ENCODE peak calls at places on chromosomes 6 and 20, in ten cellular contexts. One of them, this sample, is unnamed.

GRCh38 chr6:143283887-143284640 is 166.4 kb downstream of the ADAT2 start:
- DNase-seq in left ventricle myocardium superior: no peak
- DNase-seq in AG09309: peak; percentile 34
- DNase-seq in stimulated activated naive CD8-positive, alpha-beta T cell treated with anti-CD3 and anti-CD28 coated beads, Interleukin-15, Interleukin-2, amounts not matched to agents 100 U/mL and 50 U/mL, for 24 hours: no peak
- DNase-seq in posterior cingulate gyrus: no peak
- DNase-seq in GM23338: no peak
- DNase-seq in endothelial cell: no peak
- DNase-seq in foreskin melanocyte: no peak
- DNase-seq in stimulated activated CD4-positive, alpha-beta T cell treated with anti-CD3 and anti-CD28 coated beads, Interleukin-4, amount 100 ng/mL, for 4 hours: no peak
- DNase-seq in activated T-cell treated with anti-CD3 and anti-CD28 coated beads, Interleukin-2, amount 50 U/mL, for 24 hours: no peak
- DNase-seq in this sample: no peak

GRCh38 chr20:2132461-2132901 is 30.9 kb downstream of the STK35 start:
- DNase-seq in posterior cingulate gyrus: no peak
- DNase-seq in stimulated activated CD4-positive, alpha-beta T cell treated with anti-CD3 and anti-CD28 coated beads, Interleukin-4, amount 100 ng/mL, for 4 hours: no peak
- DNase-seq in AG09309: no peak
- DNase-seq in activated T-cell treated with anti-CD3 and anti-CD28 coated beads, Interleukin-2, amount 50 U/mL, for 24 hours: no peak
- DNase-seq in left ventricle myocardium superior: no peak
- DNase-seq in endothelial cell: no peak
- DNase-seq in GM23338: no peak
- DNase-seq in foreskin melanocyte: no peak
- DNase-seq in stimulated activated naive CD8-positive, alpha-beta T cell treated with anti-CD3 and anti-CD28 coated beads, Interleukin-15, Interleukin-2, amounts not matched to agents 100 U/mL and 50 U/mL, for 24 hours: no peak
- DNase-seq in this sample: no peak

GRCh38 chr20:44733341-44734069 is 12.2 kb upstream of the KCNK15 start:
- DNase-seq in left ventricle myocardium superior: peak; percentile 80
- DNase-seq in endothelial cell: peak; percentile 74
- DNase-seq in stimulated activated naive CD8-positive, alpha-beta T cell treated with anti-CD3 and anti-CD28 coated beads, Interleukin-15, Interleukin-2, amounts not matched to agents 100 U/mL and 50 U/mL, for 24 hours: peak; percentile 70
- DNase-seq in AG09309: no peak
- DNase-seq in GM23338: peak; percentile 88
- DNase-seq in activated T-cell treated with anti-CD3 and anti-CD28 coated beads, Interleukin-2, amount 50 U/mL, for 24 hours: peak; percentile 67
- DNase-seq in foreskin melanocyte: no peak
- DNase-seq in stimulated activated CD4-positive, alpha-beta T cell treated with anti-CD3 and anti-CD28 coated beads, Interleukin-4, amount 100 ng/mL, for 4 hours: peak; percentile 44
- DNase-seq in posterior cingulate gyrus: peak; percentile 58
- DNase-seq in this sample: peak; percentile 75

GRCh38 chr6:111663232-111663631 is 57.6 kb upstream of the TRAF3IP2 start:
- DNase-seq in foreskin melanocyte: no peak
- DNase-seq in GM23338: peak; percentile 41
- DNase-seq in posterior cingulate gyrus: no peak
- DNase-seq in stimulated activated CD4-positive, alpha-beta T cell treated with anti-CD3 and anti-CD28 coated beads, Interleukin-4, amount 100 ng/mL, for 4 hours: no peak
- DNase-seq in endothelial cell: peak; percentile 18
- DNase-seq in left ventricle myocardium superior: peak; percentile 75
- DNase-seq in activated T-cell treated with anti-CD3 and anti-CD28 coated beads, Interleukin-2, amount 50 U/mL, for 24 hours: no peak
- DNase-seq in stimulated activated naive CD8-positive, alpha-beta T cell treated with anti-CD3 and anti-CD28 coated beads, Interleukin-15, Interleukin-2, amounts not matched to agents 100 U/mL and 50 U/mL, for 24 hours: no peak
- DNase-seq in AG09309: no peak
- DNase-seq in this sample: no peak

GRCh38 chr6:103672169-103672568 is 1187.5 kb downstream of the HACE1 start:
- DNase-seq in stimulated activated CD4-positive, alpha-beta T cell treated with anti-CD3 and anti-CD28 coated beads, Interleukin-4, amount 100 ng/mL, for 4 hours: no peak
- DNase-seq in activated T-cell treated with anti-CD3 and anti-CD28 coated beads, Interleukin-2, amount 50 U/mL, for 24 hours: no peak
- DNase-seq in AG09309: no peak
- DNase-seq in foreskin melanocyte: no peak
- DNase-seq in left ventricle myocardium superior: no peak
- DNase-seq in GM23338: peak; percentile 46
- DNase-seq in endothelial cell: no peak
- DNase-seq in posterior cingulate gyrus: no peak
- DNase-seq in stimulated activated naive CD8-positive, alpha-beta T cell treated with anti-CD3 and anti-CD28 coated beads, Interleukin-15, Interleukin-2, amounts not matched to agents 100 U/mL and 50 U/mL, for 24 hours: no peak
- DNase-seq in this sample: no peak

GRCh38 chr6:6386010-6386409 is 65.5 kb upstream of the F13A1 start:
- DNase-seq in stimulated activated CD4-positive, alpha-beta T cell treated with anti-CD3 and anti-CD28 coated beads, Interleukin-4, amount 100 ng/mL, for 4 hours: no peak
- DNase-seq in posterior cingulate gyrus: no peak
- DNase-seq in AG09309: no peak
- DNase-seq in stimulated activated naive CD8-positive, alpha-beta T cell treated with anti-CD3 and anti-CD28 coated beads, Interleukin-15, Interleukin-2, amounts not matched to agents 100 U/mL and 50 U/mL, for 24 hours: no peak
- DNase-seq in GM23338: peak; percentile 12
- DNase-seq in foreskin melanocyte: no peak
- DNase-seq in endothelial cell: peak; percentile 5
- DNase-seq in activated T-cell treated with anti-CD3 and anti-CD28 coated beads, Interleukin-2, amount 50 U/mL, for 24 hours: no peak
- DNase-seq in left ventricle myocardium superior: no peak
- DNase-seq in this sample: no peak

GRCh38 chr6:48397887-48398286 is 286.9 kb upstream of the PTCHD4 start:
- DNase-seq in posterior cingulate gyrus: no peak
- DNase-seq in activated T-cell treated with anti-CD3 and anti-CD28 coated beads, Interleukin-2, amount 50 U/mL, for 24 hours: no peak
- DNase-seq in stimulated activated CD4-positive, alpha-beta T cell treated with anti-CD3 and anti-CD28 coated beads, Interleukin-4, amount 100 ng/mL, for 4 hours: no peak
- DNase-seq in AG09309: no peak
- DNase-seq in stimulated activated naive CD8-positive, alpha-beta T cell treated with anti-CD3 and anti-CD28 coated beads, Interleukin-15, Interleukin-2, amounts not matched to agents 100 U/mL and 50 U/mL, for 24 hours: no peak
- DNase-seq in left ventricle myocardium superior: no peak
- DNase-seq in GM23338: no peak
- DNase-seq in endothelial cell: no peak
- DNase-seq in foreskin melanocyte: no peak
- DNase-seq in this sample: no peak

GRCh38 chr6:109453594-109454482 is 1.7 kb downstream of the MICAL1 start:
- DNase-seq in foreskin melanocyte: no peak
- DNase-seq in posterior cingulate gyrus: no peak
- DNase-seq in GM23338: no peak
- DNase-seq in activated T-cell treated with anti-CD3 and anti-CD28 coated beads, Interleukin-2, amount 50 U/mL, for 24 hours: peak; percentile 38
- DNase-seq in endothelial cell: no peak
- DNase-seq in stimulated activated naive CD8-positive, alpha-beta T cell treated with anti-CD3 and anti-CD28 coated beads, Interleukin-15, Interleukin-2, amounts not matched to agents 100 U/mL and 50 U/mL, for 24 hours: no peak
- DNase-seq in left ventricle myocardium superior: peak; percentile 58
- DNase-seq in AG09309: no peak
- DNase-seq in stimulated activated CD4-positive, alpha-beta T cell treated with anti-CD3 and anti-CD28 coated beads, Interleukin-4, amount 100 ng/mL, for 4 hours: no peak
- DNase-seq in this sample: no peak

GRCh38 chr6:84417261-84417660 is 189.8 kb upstream of the CEP162 start:
- DNase-seq in stimulated activated naive CD8-positive, alpha-beta T cell treated with anti-CD3 and anti-CD28 coated beads, Interleukin-15, Interleukin-2, amounts not matched to agents 100 U/mL and 50 U/mL, for 24 hours: no peak
- DNase-seq in foreskin melanocyte: no peak
- DNase-seq in activated T-cell treated with anti-CD3 and anti-CD28 coated beads, Interleukin-2, amount 50 U/mL, for 24 hours: no peak
- DNase-seq in posterior cingulate gyrus: no peak
- DNase-seq in GM23338: no peak
- DNase-seq in AG09309: peak; percentile 63
- DNase-seq in endothelial cell: no peak
- DNase-seq in left ventricle myocardium superior: no peak
- DNase-seq in stimulated activated CD4-positive, alpha-beta T cell treated with anti-CD3 and anti-CD28 coated beads, Interleukin-4, amount 100 ng/mL, for 4 hours: no peak
- DNase-seq in this sample: no peak

GRCh38 chr6:32558426-32559057 is 28.5 kb upstream of the HLA-DRB5 start:
- DNase-seq in activated T-cell treated with anti-CD3 and anti-CD28 coated beads, Interleukin-2, amount 50 U/mL, for 24 hours: no peak
- DNase-seq in left ventricle myocardium superior: no peak
- DNase-seq in AG09309: no peak
- DNase-seq in endothelial cell: no peak
- DNase-seq in posterior cingulate gyrus: no peak
- DNase-seq in GM23338: peak; percentile 37
- DNase-seq in stimulated activated naive CD8-positive, alpha-beta T cell treated with anti-CD3 and anti-CD28 coated beads, Interleukin-15, Interleukin-2, amounts not matched to agents 100 U/mL and 50 U/mL, for 24 hours: no peak
- DNase-seq in stimulated activated CD4-positive, alpha-beta T cell treated with anti-CD3 and anti-CD28 coated beads, Interleukin-4, amount 100 ng/mL, for 4 hours: no peak
- DNase-seq in foreskin melanocyte: no peak
- DNase-seq in this sample: no peak

GRCh38 chr20:36482044-36482473 is 59.3 kb upstream of the MYL9 start:
- DNase-seq in left ventricle myocardium superior: peak; percentile 74
- DNase-seq in GM23338: no peak
- DNase-seq in endothelial cell: no peak
- DNase-seq in AG09309: no peak
- DNase-seq in stimulated activated naive CD8-positive, alpha-beta T cell treated with anti-CD3 and anti-CD28 coated beads, Interleukin-15, Interleukin-2, amounts not matched to agents 100 U/mL and 50 U/mL, for 24 hours: no peak
- DNase-seq in posterior cingulate gyrus: peak; percentile 39
- DNase-seq in activated T-cell treated with anti-CD3 and anti-CD28 coated beads, Interleukin-2, amount 50 U/mL, for 24 hours: no peak
- DNase-seq in foreskin melanocyte: no peak
- DNase-seq in stimulated activated CD4-positive, alpha-beta T cell treated with anti-CD3 and anti-CD28 coated beads, Interleukin-4, amount 100 ng/mL, for 4 hours: no peak
- DNase-seq in this sample: no peak

GRCh38 chr6:139474145-139475108 is 100.0 kb upstream of the CITED2 start:
- DNase-seq in activated T-cell treated with anti-CD3 and anti-CD28 coated beads, Interleukin-2, amount 50 U/mL, for 24 hours: no peak
- DNase-seq in posterior cingulate gyrus: no peak
- DNase-seq in endothelial cell: no peak
- DNase-seq in stimulated activated CD4-positive, alpha-beta T cell treated with anti-CD3 and anti-CD28 coated beads, Interleukin-4, amount 100 ng/mL, for 4 hours: no peak
- DNase-seq in stimulated activated naive CD8-positive, alpha-beta T cell treated with anti-CD3 and anti-CD28 coated beads, Interleukin-15, Interleukin-2, amounts not matched to agents 100 U/mL and 50 U/mL, for 24 hours: no peak
- DNase-seq in AG09309: no peak
- DNase-seq in foreskin melanocyte: peak; percentile 26
- DNase-seq in GM23338: peak; percentile 54
- DNase-seq in left ventricle myocardium superior: no peak
- DNase-seq in this sample: no peak

GRCh38 chr6:87155920-87156600 is 695 bp downstream of the ZNF292 start:
- DNase-seq in activated T-cell treated with anti-CD3 and anti-CD28 coated beads, Interleukin-2, amount 50 U/mL, for 24 hours: peak; percentile 70
- DNase-seq in AG09309: no peak
- DNase-seq in stimulated activated naive CD8-positive, alpha-beta T cell treated with anti-CD3 and anti-CD28 coated beads, Interleukin-15, Interleukin-2, amounts not matched to agents 100 U/mL and 50 U/mL, for 24 hours: peak; percentile 60
- DNase-seq in stimulated activated CD4-positive, alpha-beta T cell treated with anti-CD3 and anti-CD28 coated beads, Interleukin-4, amount 100 ng/mL, for 4 hours: peak; percentile 40
- DNase-seq in GM23338: peak; percentile 85
- DNase-seq in foreskin melanocyte: peak; percentile 44
- DNase-seq in endothelial cell: peak; percentile 63
- DNase-seq in left ventricle myocardium superior: peak; percentile 58
- DNase-seq in posterior cingulate gyrus: peak; percentile 32
- DNase-seq in this sample: peak; percentile 82

GRCh38 chr20:64099086-64099786 is 8.1 kb downstream of the NPBWR2 start:
- DNase-seq in posterior cingulate gyrus: no peak
- DNase-seq in foreskin melanocyte: no peak
- DNase-seq in left ventricle myocardium superior: peak; percentile 16
- DNase-seq in endothelial cell: no peak
- DNase-seq in stimulated activated CD4-positive, alpha-beta T cell treated with anti-CD3 and anti-CD28 coated beads, Interleukin-4, amount 100 ng/mL, for 4 hours: no peak
- DNase-seq in GM23338: no peak
- DNase-seq in activated T-cell treated with anti-CD3 and anti-CD28 coated beads, Interleukin-2, amount 50 U/mL, for 24 hours: no peak
- DNase-seq in AG09309: no peak
- DNase-seq in stimulated activated naive CD8-positive, alpha-beta T cell treated with anti-CD3 and anti-CD28 coated beads, Interleukin-15, Interleukin-2, amounts not matched to agents 100 U/mL and 50 U/mL, for 24 hours: no peak
- DNase-seq in this sample: no peak

GRCh38 chr20:13059398-13060136 is 50.8 kb downstream of the SPTLC3 start:
- DNase-seq in left ventricle myocardium superior: no peak
- DNase-seq in GM23338: peak; percentile 64
- DNase-seq in posterior cingulate gyrus: no peak
- DNase-seq in endothelial cell: no peak
- DNase-seq in activated T-cell treated with anti-CD3 and anti-CD28 coated beads, Interleukin-2, amount 50 U/mL, for 24 hours: no peak
- DNase-seq in stimulated activated naive CD8-positive, alpha-beta T cell treated with anti-CD3 and anti-CD28 coated beads, Interleukin-15, Interleukin-2, amounts not matched to agents 100 U/mL and 50 U/mL, for 24 hours: no peak
- DNase-seq in AG09309: no peak
- DNase-seq in foreskin melanocyte: no peak
- DNase-seq in stimulated activated CD4-positive, alpha-beta T cell treated with anti-CD3 and anti-CD28 coated beads, Interleukin-4, amount 100 ng/mL, for 4 hours: no peak
- DNase-seq in this sample: no peak

GRCh38 chr6:29938746-29939508 is 3.4 kb upstream of the HLA-A start:
- DNase-seq in AG09309: no peak
- DNase-seq in GM23338: peak; percentile 43
- DNase-seq in stimulated activated CD4-positive, alpha-beta T cell treated with anti-CD3 and anti-CD28 coated beads, Interleukin-4, amount 100 ng/mL, for 4 hours: no peak
- DNase-seq in left ventricle myocardium superior: no peak
- DNase-seq in posterior cingulate gyrus: no peak
- DNase-seq in foreskin melanocyte: peak; percentile 24
- DNase-seq in activated T-cell treated with anti-CD3 and anti-CD28 coated beads, Interleukin-2, amount 50 U/mL, for 24 hours: no peak
- DNase-seq in endothelial cell: peak; percentile 26
- DNase-seq in stimulated activated naive CD8-positive, alpha-beta T cell treated with anti-CD3 and anti-CD28 coated beads, Interleukin-15, Interleukin-2, amounts not matched to agents 100 U/mL and 50 U/mL, for 24 hours: no peak
- DNase-seq in this sample: no peak

GRCh38 chr6:39189915-39190544 is 39.2 kb downstream of the KCNK5 start:
- DNase-seq in GM23338: peak; percentile 88
- DNase-seq in stimulated activated CD4-positive, alpha-beta T cell treated with anti-CD3 and anti-CD28 coated beads, Interleukin-4, amount 100 ng/mL, for 4 hours: no peak
- DNase-seq in posterior cingulate gyrus: no peak
- DNase-seq in endothelial cell: peak; percentile 71
- DNase-seq in left ventricle myocardium superior: no peak
- DNase-seq in foreskin melanocyte: no peak
- DNase-seq in activated T-cell treated with anti-CD3 and anti-CD28 coated beads, Interleukin-2, amount 50 U/mL, for 24 hours: no peak
- DNase-seq in AG09309: no peak
- DNase-seq in stimulated activated naive CD8-positive, alpha-beta T cell treated with anti-CD3 and anti-CD28 coated beads, Interleukin-15, Interleukin-2, amounts not matched to agents 100 U/mL and 50 U/mL, for 24 hours: peak; percentile 32
- DNase-seq in this sample: no peak

GRCh38 chr20:11453430-11453829 is 464.3 kb upstream of the BTBD3 start:
- DNase-seq in activated T-cell treated with anti-CD3 and anti-CD28 coated beads, Interleukin-2, amount 50 U/mL, for 24 hours: no peak
- DNase-seq in foreskin melanocyte: no peak
- DNase-seq in left ventricle myocardium superior: no peak
- DNase-seq in stimulated activated CD4-positive, alpha-beta T cell treated with anti-CD3 and anti-CD28 coated beads, Interleukin-4, amount 100 ng/mL, for 4 hours: no peak
- DNase-seq in GM23338: no peak
- DNase-seq in endothelial cell: no peak
- DNase-seq in AG09309: no peak
- DNase-seq in posterior cingulate gyrus: no peak
- DNase-seq in stimulated activated naive CD8-positive, alpha-beta T cell treated with anti-CD3 and anti-CD28 coated beads, Interleukin-15, Interleukin-2, amounts not matched to agents 100 U/mL and 50 U/mL, for 24 hours: no peak
- DNase-seq in this sample: no peak

GRCh38 chr6:85458782-85459181 is 8.9 kb downstream of the NT5E start:
- DNase-seq in left ventricle myocardium superior: no peak
- DNase-seq in stimulated activated naive CD8-positive, alpha-beta T cell treated with anti-CD3 and anti-CD28 coated beads, Interleukin-15, Interleukin-2, amounts not matched to agents 100 U/mL and 50 U/mL, for 24 hours: no peak
- DNase-seq in GM23338: peak; percentile 41
- DNase-seq in AG09309: no peak
- DNase-seq in endothelial cell: no peak
- DNase-seq in stimulated activated CD4-positive, alpha-beta T cell treated with anti-CD3 and anti-CD28 coated beads, Interleukin-4, amount 100 ng/mL, for 4 hours: no peak
- DNase-seq in posterior cingulate gyrus: no peak
- DNase-seq in foreskin melanocyte: no peak
- DNase-seq in activated T-cell treated with anti-CD3 and anti-CD28 coated beads, Interleukin-2, amount 50 U/mL, for 24 hours: no peak
- DNase-seq in this sample: no peak

GRCh38 chr6:20092071-20092566 is 120.2 kb downstream of the MBOAT1 start:
- DNase-seq in foreskin melanocyte: peak; percentile 61
- DNase-seq in posterior cingulate gyrus: no peak
- DNase-seq in stimulated activated naive CD8-positive, alpha-beta T cell treated with anti-CD3 and anti-CD28 coated beads, Interleukin-15, Interleukin-2, amounts not matched to agents 100 U/mL and 50 U/mL, for 24 hours: no peak
- DNase-seq in left ventricle myocardium superior: no peak
- DNase-seq in endothelial cell: peak; percentile 24
- DNase-seq in stimulated activated CD4-positive, alpha-beta T cell treated with anti-CD3 and anti-CD28 coated beads, Interleukin-4, amount 100 ng/mL, for 4 hours: no peak
- DNase-seq in activated T-cell treated with anti-CD3 and anti-CD28 coated beads, Interleukin-2, amount 50 U/mL, for 24 hours: no peak
- DNase-seq in AG09309: peak; percentile 25
- DNase-seq in GM23338: peak; percentile 80
- DNase-seq in this sample: no peak

GRCh38 chr20:13312300-13312699 is 91.2 kb downstream of the ISM1 start:
- DNase-seq in stimulated activated CD4-positive, alpha-beta T cell treated with anti-CD3 and anti-CD28 coated beads, Interleukin-4, amount 100 ng/mL, for 4 hours: no peak
- DNase-seq in activated T-cell treated with anti-CD3 and anti-CD28 coated beads, Interleukin-2, amount 50 U/mL, for 24 hours: no peak
- DNase-seq in stimulated activated naive CD8-positive, alpha-beta T cell treated with anti-CD3 and anti-CD28 coated beads, Interleukin-15, Interleukin-2, amounts not matched to agents 100 U/mL and 50 U/mL, for 24 hours: peak; percentile 34
- DNase-seq in posterior cingulate gyrus: no peak
- DNase-seq in GM23338: no peak
- DNase-seq in AG09309: no peak
- DNase-seq in endothelial cell: no peak
- DNase-seq in left ventricle myocardium superior: no peak
- DNase-seq in foreskin melanocyte: no peak
- DNase-seq in this sample: no peak

GRCh38 chr6:107116328-107116892 is 1.1 kb upstream of the BEND3 start:
- DNase-seq in AG09309: no peak
- DNase-seq in endothelial cell: peak; percentile 19
- DNase-seq in GM23338: peak; percentile 96
- DNase-seq in foreskin melanocyte: no peak
- DNase-seq in stimulated activated CD4-positive, alpha-beta T cell treated with anti-CD3 and anti-CD28 coated beads, Interleukin-4, amount 100 ng/mL, for 4 hours: peak; percentile 9
- DNase-seq in left ventricle myocardium superior: peak; percentile 40
- DNase-seq in activated T-cell treated with anti-CD3 and anti-CD28 coated beads, Interleukin-2, amount 50 U/mL, for 24 hours: peak; percentile 41
- DNase-seq in stimulated activated naive CD8-positive, alpha-beta T cell treated with anti-CD3 and anti-CD28 coated beads, Interleukin-15, Interleukin-2, amounts not matched to agents 100 U/mL and 50 U/mL, for 24 hours: peak; percentile 23
- DNase-seq in posterior cingulate gyrus: no peak
- DNase-seq in this sample: no peak

GRCh38 chr20:32787168-32787567 is 25.0 kb downstream of the DNMT3B start:
- DNase-seq in posterior cingulate gyrus: no peak
- DNase-seq in stimulated activated CD4-positive, alpha-beta T cell treated with anti-CD3 and anti-CD28 coated beads, Interleukin-4, amount 100 ng/mL, for 4 hours: no peak
- DNase-seq in endothelial cell: no peak
- DNase-seq in activated T-cell treated with anti-CD3 and anti-CD28 coated beads, Interleukin-2, amount 50 U/mL, for 24 hours: no peak
- DNase-seq in foreskin melanocyte: no peak
- DNase-seq in GM23338: no peak
- DNase-seq in AG09309: no peak
- DNase-seq in stimulated activated naive CD8-positive, alpha-beta T cell treated with anti-CD3 and anti-CD28 coated beads, Interleukin-15, Interleukin-2, amounts not matched to agents 100 U/mL and 50 U/mL, for 24 hours: no peak
- DNase-seq in left ventricle myocardium superior: no peak
- DNase-seq in this sample: no peak

GRCh38 chr6:22194188-22194921 is 102.5 kb downstream of the PRL start:
- DNase-seq in left ventricle myocardium superior: no peak
- DNase-seq in stimulated activated CD4-positive, alpha-beta T cell treated with anti-CD3 and anti-CD28 coated beads, Interleukin-4, amount 100 ng/mL, for 4 hours: no peak
- DNase-seq in posterior cingulate gyrus: no peak
- DNase-seq in activated T-cell treated with anti-CD3 and anti-CD28 coated beads, Interleukin-2, amount 50 U/mL, for 24 hours: no peak
- DNase-seq in stimulated activated naive CD8-positive, alpha-beta T cell treated with anti-CD3 and anti-CD28 coated beads, Interleukin-15, Interleukin-2, amounts not matched to agents 100 U/mL and 50 U/mL, for 24 hours: no peak
- DNase-seq in AG09309: no peak
- DNase-seq in foreskin melanocyte: no peak
- DNase-seq in endothelial cell: no peak
- DNase-seq in GM23338: no peak
- DNase-seq in this sample: no peak

GRCh38 chr6:30646450-30647038 is 389 bp upstream of the C6orf136 start:
- DNase-seq in GM23338: peak; percentile 93
- DNase-seq in stimulated activated naive CD8-positive, alpha-beta T cell treated with anti-CD3 and anti-CD28 coated beads, Interleukin-15, Interleukin-2, amounts not matched to agents 100 U/mL and 50 U/mL, for 24 hours: peak; percentile 94
- DNase-seq in endothelial cell: peak; percentile 17
- DNase-seq in foreskin melanocyte: no peak
- DNase-seq in posterior cingulate gyrus: peak; percentile 89
- DNase-seq in AG09309: peak; percentile 54
- DNase-seq in stimulated activated CD4-positive, alpha-beta T cell treated with anti-CD3 and anti-CD28 coated beads, Interleukin-4, amount 100 ng/mL, for 4 hours: peak; percentile 95
- DNase-seq in activated T-cell treated with anti-CD3 and anti-CD28 coated beads, Interleukin-2, amount 50 U/mL, for 24 hours: no peak
- DNase-seq in left ventricle myocardium superior: peak; percentile 97
- DNase-seq in this sample: peak; percentile 92

GRCh38 chr6:101001012-101001411 is 119.9 kb upstream of the ASCC3 start:
- DNase-seq in activated T-cell treated with anti-CD3 and anti-CD28 coated beads, Interleukin-2, amount 50 U/mL, for 24 hours: no peak
- DNase-seq in left ventricle myocardium superior: no peak
- DNase-seq in AG09309: no peak
- DNase-seq in stimulated activated CD4-positive, alpha-beta T cell treated with anti-CD3 and anti-CD28 coated beads, Interleukin-4, amount 100 ng/mL, for 4 hours: no peak
- DNase-seq in GM23338: no peak
- DNase-seq in endothelial cell: no peak
- DNase-seq in foreskin melanocyte: no peak
- DNase-seq in stimulated activated naive CD8-positive, alpha-beta T cell treated with anti-CD3 and anti-CD28 coated beads, Interleukin-15, Interleukin-2, amounts not matched to agents 100 U/mL and 50 U/mL, for 24 hours: no peak
- DNase-seq in posterior cingulate gyrus: no peak
- DNase-seq in this sample: no peak

GRCh38 chr6:68634503-68635411 is at the start of gene ADGRB3:
- DNase-seq in AG09309: no peak
- DNase-seq in activated T-cell treated with anti-CD3 and anti-CD28 coated beads, Interleukin-2, amount 50 U/mL, for 24 hours: peak; percentile 41
- DNase-seq in left ventricle myocardium superior: peak; percentile 88
- DNase-seq in stimulated activated naive CD8-positive, alpha-beta T cell treated with anti-CD3 and anti-CD28 coated beads, Interleukin-15, Interleukin-2, amounts not matched to agents 100 U/mL and 50 U/mL, for 24 hours: peak; percentile 44
- DNase-seq in stimulated activated CD4-positive, alpha-beta T cell treated with anti-CD3 and anti-CD28 coated beads, Interleukin-4, amount 100 ng/mL, for 4 hours: no peak
- DNase-seq in GM23338: peak; percentile 79
- DNase-seq in endothelial cell: peak; percentile 89
- DNase-seq in foreskin melanocyte: peak; percentile 75
- DNase-seq in posterior cingulate gyrus: peak; percentile 89
- DNase-seq in this sample: no peak

GRCh38 chr6:30071081-30071818 is 4.3 kb downstream of the PPP1R11 start:
- DNase-seq in AG09309: no peak
- DNase-seq in left ventricle myocardium superior: peak; percentile 58
- DNase-seq in stimulated activated CD4-positive, alpha-beta T cell treated with anti-CD3 and anti-CD28 coated beads, Interleukin-4, amount 100 ng/mL, for 4 hours: no peak
- DNase-seq in endothelial cell: peak; percentile 64
- DNase-seq in stimulated activated naive CD8-positive, alpha-beta T cell treated with anti-CD3 and anti-CD28 coated beads, Interleukin-15, Interleukin-2, amounts not matched to agents 100 U/mL and 50 U/mL, for 24 hours: peak; percentile 34
- DNase-seq in activated T-cell treated with anti-CD3 and anti-CD28 coated beads, Interleukin-2, amount 50 U/mL, for 24 hours: no peak
- DNase-seq in foreskin melanocyte: no peak
- DNase-seq in GM23338: peak; percentile 66
- DNase-seq in posterior cingulate gyrus: no peak
- DNase-seq in this sample: peak; percentile 49

This sample was measured in stimulated activated effector memory CD8-positive, alpha-beta T cell treated with anti-CD3 and anti-CD28 coated beads, Interleukin-12 subunit alpha, Interleukin-12 subunit beta, amount 100 ng/mL, for 72 hours.